ENCODE peak calls at places on chromosomes 4 and X, in four cellular contexts. H is uterus, R is kidney, P is tibial artery. E is an unnamed sample. For H3K36me3, the result is how much of the 10 kb centered on the place peaks cover.

GRCh38 chrX:35292522-35292921 is 349.9 kb downstream of the FAM47B start:
- DNase-seq in R (no peak), P (no peak), H (no peak), E (no peak)

GRCh38 chrX:20067709-20068315 is 48.9 kb downstream of the MAP7D2 start:
- DNase-seq in H (peak), P (peak), R (peak), E (no peak)

GRCh38 chr4:137300776-137301175 is 231.5 kb downstream of the PCDH18 start:
- DNase-seq in P (no peak), H (no peak), R (no peak), E (no peak)

GRCh38 chr4:23930750-23931488 is 41.1 kb upstream of the PPARGC1A start:
- DNase-seq in H (peak), R (peak), P (peak), E (no peak)

GRCh38 chrX:1292581-1293310 is 24.1 kb downstream of the CSF2RA start:
- DNase-seq in H (no peak), R (peak), P (no peak), E (no peak)

GRCh38 chr4:187849556-187850245 is 145.9 kb upstream of the ZFP42 start:
- DNase-seq in H (no peak), R (no peak), P (no peak), E (no peak)

GRCh38 chr4:21476753-21477152 is 471.8 kb downstream of the KCNIP4 start:
- DNase-seq in H (no peak), P (no peak), R (no peak), E (no peak)

GRCh38 chrX:48769230-48769629 is 7.7 kb downstream of the GLOD5 start:
- DNase-seq in R (no peak), P (no peak), H (no peak), E (no peak)

GRCh38 chr4:77958897-77959296 is 96.3 kb downstream of the MRPL1 start:
- DNase-seq in R (no peak), H (no peak), P (no peak), E (no peak)

GRCh38 chrX:137926090-137926489 is 360.2 kb downstream of the ZIC3 start:
- DNase-seq in R (no peak), H (no peak), P (no peak), E (no peak)

GRCh38 chrX:111886678-111887077 is 10.7 kb downstream of the TRPC5OS start:
- DNase-seq in R (no peak), P (no peak), H (no peak), E (no peak)

GRCh38 chr4:4461850-4462249 is 74.9 kb downstream of the NSG1 start:
- DNase-seq in P (no peak), R (no peak), H (no peak), E (peak)

GRCh38 chrX:118189628-118190027 is 73.0 kb upstream of the KLHL13 start:
- DNase-seq in P (no peak), R (no peak), H (no peak), E (no peak)

GRCh38 chrX:32024072-32024471 is 952.2 kb upstream of the FTHL17 start:
- DNase-seq in P (no peak), H (no peak), R (no peak), E (no peak)

GRCh38 chr4:87354168-87355102 is 31.8 kb upstream of the HSD17B13 start:
- DNase-seq in P (no peak), R (no peak), H (no peak), E (no peak)

GRCh38 chr4:129145222-129145730 is 49.3 kb downstream of the C4orf33 start:
- DNase-seq in P (no peak), H (no peak), R (no peak), E (no peak)

GRCh38 chr4:98289375-98289774 is 28.2 kb downstream of the RAP1GDS1 start:
- DNase-seq in P (no peak), R (no peak), H (no peak), E (no peak)

GRCh38 chr4:86834901-86835300 is 14.3 kb downstream of the SLC10A6 start:
- DNase-seq in R (no peak), P (no peak), H (no peak), E (no peak)

GRCh38 chrX:78800694-78801093 is 53.2 kb downstream of the LPAR4 start:
- DNase-seq in H (no peak), P (no peak), R (no peak), E (no peak)

GRCh38 chrX:48676106-48676892 is 7.3 kb upstream of the WAS start:
- DNase-seq in R (peak), H (peak), P (peak), E (peak)

GRCh38 chr4:113368056-113368455 is 318.6 kb downstream of the ANK2 start:
- DNase-seq in P (no peak), H (no peak), R (no peak), E (no peak)

GRCh38 chrX:130114141-130114561 is 3.9 kb upstream of the ELF4 start:
- DNase-seq in P (no peak), R (no peak), H (no peak), E (no peak)

GRCh38 chr4:67912051-67912450 is 28.2 kb upstream of the TMPRSS11D start:
- DNase-seq in R (no peak), P (no peak), H (no peak), E (no peak)

GRCh38 chr4:3254302-3255131 is 5.6 kb downstream of the MSANTD1 start:
- DNase-seq in R (peak), P (no peak), H (peak), E (no peak)

GRCh38 chr4:3255611-3256186 is 6.7 kb downstream of the MSANTD1 start:
- DNase-seq in P (peak), H (no peak), R (peak), E (no peak)

GRCh38 chr4:3252480-3252828 is 3.5 kb downstream of the MSANTD1 start:
- DNase-seq in R (no peak), H (no peak), P (peak), E (no peak)

GRCh38 chr4:3252831-3253641 is 4.1 kb downstream of the MSANTD1 start:
- DNase-seq in H (no peak), P (peak), R (peak), E (no peak)

GRCh38 chr4:3253808-3254207 is 4.8 kb downstream of the MSANTD1 start:
- DNase-seq in R (peak), P (no peak), H (no peak), E (no peak)
- H3K27ac ChIP-seq in R (no peak), P (no peak), H (no peak), E (no peak)

DNA sequence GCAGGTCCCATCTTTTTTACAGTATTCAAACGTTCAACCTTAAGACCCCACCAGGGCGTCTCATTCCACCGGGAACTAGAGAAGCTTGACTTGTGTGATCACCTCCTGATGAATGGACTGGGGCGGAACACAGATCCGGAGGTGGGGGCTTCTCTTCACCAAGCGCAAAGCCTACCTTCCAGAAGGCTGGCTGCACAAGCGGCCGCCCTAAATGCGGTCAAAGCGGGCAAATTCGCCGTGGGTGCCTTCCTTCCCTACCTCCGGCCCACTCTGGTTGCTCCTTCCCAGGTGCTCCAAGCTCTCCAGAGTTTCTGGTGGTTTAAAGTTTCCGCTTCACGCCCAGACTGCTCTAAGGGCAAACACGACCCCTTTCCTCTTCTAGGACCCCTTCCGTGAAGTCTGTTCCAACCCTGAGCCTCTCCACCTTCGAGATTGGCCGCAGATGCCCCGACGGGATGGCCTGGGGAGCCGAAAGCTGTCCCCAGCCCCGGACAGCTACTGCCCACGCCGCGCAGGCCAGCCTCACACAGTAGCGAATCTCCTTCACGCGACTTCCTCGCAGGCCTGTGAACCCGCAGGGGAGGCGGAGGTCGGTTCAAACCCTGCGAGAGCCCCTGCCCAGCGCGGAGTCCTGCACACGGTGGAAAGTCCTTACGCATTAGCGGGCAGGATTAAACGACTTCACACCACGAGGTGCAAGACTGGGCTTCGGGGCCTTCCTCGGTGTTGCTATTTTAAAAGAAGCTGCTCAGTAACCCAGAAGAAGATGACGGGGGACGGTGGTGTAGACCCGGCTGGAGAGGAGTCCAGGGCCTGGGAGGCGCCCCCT is 1.6 kb upstream of the WWC2 start:
- DNase-seq in R (peak), P (peak), H (peak), E (no peak)
- H3K4me3 ChIP-seq in R (peak), P (peak), H (peak), E (peak)

GRCh38 chrX:115204040-115204439 is 14.8 kb downstream of the RBMXL3 start:
- DNase-seq in H (no peak), R (no peak), P (no peak), E (no peak)
- H3K36me3 ChIP-seq in H (under half), R (under half), P (under half), E (under half)

DNA sequence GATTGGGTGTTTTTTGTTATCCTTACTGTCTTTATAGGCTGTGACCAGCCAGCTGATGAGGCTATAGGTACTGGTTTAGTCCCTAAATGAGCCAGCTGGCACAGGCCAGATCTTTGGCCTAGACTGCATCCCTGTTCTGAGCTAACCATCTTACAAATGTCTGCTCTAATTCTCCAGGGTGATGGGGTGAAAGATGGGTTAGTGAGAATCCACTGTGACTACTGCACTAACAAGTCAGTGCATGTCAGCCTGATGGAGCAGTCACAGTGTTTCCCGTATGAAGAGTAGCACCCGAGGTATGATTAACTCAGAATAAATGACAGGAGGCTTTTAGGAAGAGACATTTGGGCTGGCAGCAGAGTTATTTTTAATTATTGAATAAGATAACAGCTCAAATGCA is 181.0 kb downstream of the DCTD start:
- DNase-seq in H (no peak), R (no peak), P (no peak), E (no peak)
- H3K27ac ChIP-seq in H (no peak), R (no peak), P (no peak), E (no peak)